ENCODE peak calls at places on chromosomes 12 and 14, in five cellular contexts. F, I, T, R and B are unnamed samples.

GRCh38 chr12:12056951-12057350 is 13.8 kb upstream of the BCL2L14 start:
- DNase-seq in F (no peak), I (no peak), T (no peak), R (no peak), B (no peak)

GRCh38 chr14:103512701-103513611 is 9.7 kb downstream of the CKB start:
- DNase-seq in F (peak; percentile 70), I (peak; percentile 97), T (no peak), R (no peak), B (peak; percentile 95)

GRCh38 chr14:24911324-24912095 is 138.4 kb downstream of the STXBP6 start:
- DNase-seq in F (no peak), I (peak; percentile 30), T (no peak), R (peak; percentile 4), B (no peak)

GRCh38 chr14:99566390-99567354 is 37.3 kb downstream of the CCDC85C start:
- DNase-seq in F (no peak), I (no peak), T (no peak), R (no peak), B (no peak)

GRCh38 chr12:126447346-126447745 is 1382.1 kb downstream of the AACS start:
- DNase-seq in F (no peak), I (no peak), T (no peak), R (no peak), B (no peak)

GRCh38 chr14:50763386-50764007 is 67.5 kb downstream of the NIN start:
- DNase-seq in F (peak; percentile 63), I (no peak), T (no peak), R (peak; percentile 63), B (no peak)

GRCh38 chr14:59850458-59850857 is 20.1 kb downstream of the RTN1 start:
- DNase-seq in F (no peak), I (no peak), T (no peak), R (no peak), B (no peak)

GRCh38 chr12:62865860-62866407 is 69.0 kb downstream of the PPM1H start:
- DNase-seq in F (no peak), I (no peak), T (no peak), R (peak; percentile 22), B (no peak)

GRCh38 chr14:74211945-74212580 is 27.2 kb upstream of the VSX2 start:
- DNase-seq in F (no peak), I (no peak), T (no peak), R (no peak), B (no peak)

GRCh38 chr12:108367436-108367835 is 28.3 kb upstream of the CMKLR1 start:
- DNase-seq in F (no peak), I (no peak), T (no peak), R (no peak), B (no peak)

GRCh38 chr14:72947366-72948160 is 21.3 kb downstream of the DCAF4 start:
- DNase-seq in F (no peak), I (peak; percentile 7), T (no peak), R (no peak), B (no peak)

DNA sequence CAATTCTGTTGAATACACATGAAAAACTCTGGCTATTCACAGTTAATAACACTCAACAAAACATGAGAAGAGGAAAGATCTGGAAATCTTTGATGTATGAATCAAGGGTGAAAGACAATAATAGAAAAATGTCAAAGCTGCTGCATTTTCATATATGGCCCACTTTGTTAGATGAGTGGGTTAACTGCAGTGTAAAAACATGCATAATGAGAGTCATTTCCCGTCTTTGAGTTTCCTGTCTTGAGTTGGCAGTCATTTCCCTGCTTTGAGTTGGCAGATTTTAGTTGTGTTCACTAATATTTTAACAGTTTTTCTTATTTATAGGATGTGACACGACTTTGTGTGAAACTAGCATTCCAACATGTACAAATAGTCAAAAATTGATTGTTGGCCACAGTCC is 87.9 kb upstream of the PTPRQ start:
- DNase-seq in F (no peak), I (no peak), T (no peak), R (no peak), B (no peak)
- H3K27ac ChIP-seq in F (no peak overlapping the region), I (no peak overlapping the region), T (no peak overlapping the region), R (no peak overlapping the region), B (no peak overlapping the region)

DNA sequence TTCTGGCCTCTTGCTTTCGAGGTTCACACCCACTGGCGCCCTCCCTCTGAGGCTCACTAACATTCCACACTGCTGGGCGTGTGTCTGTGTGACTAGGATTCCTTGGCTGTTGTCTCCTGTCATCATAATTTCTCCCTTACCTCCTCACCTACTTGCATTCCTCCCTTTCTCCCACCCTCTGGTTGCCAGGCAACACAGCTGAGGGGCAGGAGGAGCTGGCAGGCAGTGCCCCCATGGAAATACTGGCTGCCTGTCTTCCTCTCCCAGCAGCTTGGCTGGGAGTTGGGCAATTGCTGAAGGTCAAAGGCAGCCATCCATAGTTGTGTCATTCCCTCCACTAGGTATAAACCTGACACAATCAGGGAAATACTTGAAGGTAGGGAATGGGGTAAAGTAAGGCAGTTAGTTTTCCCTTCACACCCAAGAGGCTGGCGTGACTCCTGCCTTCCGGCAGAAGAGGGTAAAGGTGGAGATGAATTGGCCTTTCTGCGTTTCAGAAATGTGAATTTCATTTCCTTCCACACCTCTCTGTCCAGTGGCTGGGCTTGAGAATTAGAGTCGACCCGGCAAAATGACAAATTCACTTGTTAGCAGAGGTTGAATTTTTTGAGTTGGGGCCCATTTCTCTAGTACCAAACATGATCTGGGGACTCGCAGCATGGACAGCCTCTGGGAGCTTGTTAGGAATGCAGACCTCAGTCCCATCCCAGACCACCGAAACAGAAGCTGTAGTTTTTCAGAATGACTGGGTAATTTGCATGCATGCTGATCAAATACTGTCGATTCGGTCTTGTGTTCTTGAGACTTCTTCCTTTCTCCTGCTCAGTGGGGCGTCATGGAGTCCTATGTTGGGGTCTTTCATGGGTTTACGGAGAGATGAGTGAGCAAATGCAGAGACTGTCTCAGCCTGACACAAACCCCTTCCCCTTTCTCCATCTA is 24.3 kb upstream of the EMP1 start:
- DNase-seq in F (no peak), I (peak; percentile 97), T (peak; percentile 23), R (peak; percentile 74), B (peak; percentile 60)
- H3K27ac ChIP-seq in F (peak overlapping the region; percentile 21), I (peak overlapping the region; percentile 99), T (no peak overlapping the region), R (no peak overlapping the region), B (peak overlapping the region; percentile 80)

GRCh38 chr12:3128498-3129293 is 51.5 kb downstream of the TSPAN9 start:
- DNase-seq in F (no peak), I (no peak), T (no peak), R (no peak), B (no peak)

GRCh38 chr12:3127832-3128231 is 50.7 kb downstream of the TSPAN9 start:
- DNase-seq in F (no peak), I (no peak), T (no peak), R (no peak), B (no peak)

GRCh38 chr12:3129301-3130052 is 52.3 kb downstream of the TSPAN9 start:
- DNase-seq in F (no peak), I (no peak), T (no peak), R (no peak), B (no peak)

GRCh38 chr12:3131129-3131528 is 54.0 kb downstream of the TSPAN9 start:
- DNase-seq in F (no peak), I (no peak), T (no peak), R (no peak), B (no peak)

GRCh38 chr12:3130053-3130805 is 53.0 kb downstream of the TSPAN9 start:
- DNase-seq in F (no peak), I (no peak), T (no peak), R (no peak), B (no peak)
- H3K27ac ChIP-seq in F (peak overlapping the region; percentile 49), I (no peak overlapping the region), T (no peak overlapping the region), R (no peak overlapping the region), B (no peak overlapping the region)

DNA sequence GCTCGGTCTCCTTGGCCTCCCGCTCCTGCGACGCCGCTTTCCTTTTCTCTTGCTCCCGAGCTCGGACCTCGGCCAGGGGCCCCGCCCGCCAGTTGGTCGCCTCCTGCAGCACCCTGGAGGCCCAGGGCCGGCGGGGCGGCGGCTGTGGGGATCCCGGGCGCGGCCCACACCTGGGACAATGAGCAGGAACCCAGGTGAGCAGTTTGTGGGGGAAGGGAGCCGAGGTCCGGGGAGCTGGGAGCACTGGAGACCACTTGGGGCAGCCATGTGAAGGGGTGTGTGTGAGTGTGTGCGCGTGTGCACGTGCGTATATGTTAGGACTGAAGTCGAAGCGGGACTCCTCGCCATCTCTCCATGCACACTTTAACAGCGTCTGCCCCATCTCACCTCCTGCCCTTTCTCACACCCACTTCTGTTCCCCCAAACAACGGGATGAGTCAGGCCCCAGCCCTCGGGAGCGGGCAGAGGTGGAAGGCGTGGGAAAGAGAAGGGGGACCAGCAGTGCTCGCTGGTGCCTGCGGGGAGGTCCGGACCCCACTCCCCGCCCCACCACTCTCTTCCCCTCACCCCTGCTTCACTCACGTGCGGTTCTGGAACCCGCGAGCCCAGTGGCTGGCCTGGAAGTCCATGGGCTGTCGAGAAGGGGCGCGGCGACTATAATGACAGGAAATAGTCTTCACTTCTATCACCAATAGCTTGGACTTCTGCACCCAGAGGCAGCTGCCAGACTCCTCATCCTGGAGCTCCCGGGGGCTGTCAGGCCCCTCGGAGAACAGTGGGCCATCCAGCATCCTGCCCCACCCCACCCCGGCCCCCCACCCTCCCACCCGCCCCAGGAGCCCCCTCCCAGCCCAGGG is 450 bp downstream of the DDN start:
- DNase-seq in F (peak; percentile 38), I (no peak), T (no peak), R (peak; percentile 60), B (no peak)
- H3K27ac ChIP-seq in F (peak overlapping the region; percentile 56), I (no peak overlapping the region), T (peak overlapping the region; percentile 52), R (peak overlapping the region; percentile 52), B (no peak overlapping the region)